ENCODE peak calls at places on chromosomes 7 and 10, in nine cellular contexts. Y is fibroblast of lung, Z is cardiac muscle cell, P is neural progenitor cell, F is IMR-90, I is uterus, W is gastrocnemius medialis, T is lower lobe of right lung, S is body of pancreas. L is an unnamed sample. For H3K4me1, the result is how much of the 10 kb centered on the place peaks cover.

GRCh38 chr10:97685395-97685958 is 1.6 kb downstream of the AVPI1 start:
- DNase-seq in Y (peak), Z (peak), P (peak), F (peak), I (no peak), W (no peak), T (no peak), S (no peak), L (no peak)

GRCh38 chr7:6654842-6655610 is 17.9 kb downstream of the ZNF316 start:
- DNase-seq in Y (no peak), Z (no peak), P (no peak), F (no peak), I (no peak), W (no peak), T (no peak), S (no peak), L (no peak)

GRCh38 chr10:118264838-118265470 is 77.2 kb downstream of the FAM204A start:
- DNase-seq in Y (no peak), Z (no peak), P (no peak), F (no peak), I (no peak), W (no peak), T (no peak), S (no peak), L (no peak)

GRCh38 chr7:6512892-6513291 is 38.4 kb downstream of the GRID2IP start:
- DNase-seq in Y (no peak), Z (no peak), P (no peak), F (no peak), I (no peak), W (no peak), T (no peak), S (no peak), L (no peak)

GRCh38 chr10:9824546-9825164 is 1193.0 kb upstream of the CELF2 start:
- DNase-seq in Y (no peak), Z (no peak), P (peak), F (no peak), I (no peak), W (no peak), T (no peak), S (peak), L (no peak)

GRCh38 chr7:24587853-24588252 is 14.6 kb downstream of the PALS2 start:
- DNase-seq in Y (peak), Z (no peak), P (peak), F (no peak), I (no peak), W (no peak), T (no peak), S (no peak), L (no peak)

GRCh38 chr10:84549368-84549767 is 221.0 kb downstream of the CCSER2 start:
- DNase-seq in Y (no peak), Z (no peak), P (no peak), F (no peak), I (no peak), W (no peak), T (no peak), S (no peak), L (no peak)

GRCh38 chr7:86750124-86750523 is 106.4 kb downstream of the GRM3 start:
- DNase-seq in Y (no peak), Z (no peak), P (no peak), F (no peak), I (no peak), W (no peak), T (no peak), S (no peak), L (no peak)

GRCh38 chr7:158374586-158374985 is 213.0 kb downstream of the PTPRN2 start:
- DNase-seq in Y (no peak), Z (peak), P (no peak), F (no peak), I (no peak), W (no peak), T (no peak), S (no peak), L (no peak)

GRCh38 chr7:131007439-131008330 is 273.7 kb upstream of the KLF14 start:
- DNase-seq in Y (peak), Z (peak), P (peak), F (peak), I (peak), W (no peak), T (peak), S (peak), L (peak)
- H3K4me1 ChIP-seq in Y (under half), Z (under half), P (under half), F (under half), I (under half), W (half or more), T (half or more), S (under half), L (half or more)

GRCh38 chr10:93422121-93422520 is 60.0 kb downstream of the MYOF start:
- DNase-seq in Y (no peak), Z (no peak), P (no peak), F (peak), I (no peak), W (no peak), T (no peak), S (no peak), L (no peak)

GRCh38 chr10:93420091-93420490 is 62.0 kb downstream of the MYOF start:
- DNase-seq in Y (peak), Z (no peak), P (peak), F (peak), I (peak), W (no peak), T (no peak), S (no peak), L (no peak)

GRCh38 chr10:93421426-93421825 is 60.7 kb downstream of the MYOF start:
- DNase-seq in Y (no peak), Z (no peak), P (no peak), F (no peak), I (no peak), W (no peak), T (no peak), S (no peak), L (no peak)

GRCh38 chr10:93431361-93431760 is 50.8 kb downstream of the MYOF start:
- DNase-seq in Y (no peak), Z (no peak), P (no peak), F (no peak), I (no peak), W (no peak), T (no peak), S (no peak), L (no peak)

DNA sequence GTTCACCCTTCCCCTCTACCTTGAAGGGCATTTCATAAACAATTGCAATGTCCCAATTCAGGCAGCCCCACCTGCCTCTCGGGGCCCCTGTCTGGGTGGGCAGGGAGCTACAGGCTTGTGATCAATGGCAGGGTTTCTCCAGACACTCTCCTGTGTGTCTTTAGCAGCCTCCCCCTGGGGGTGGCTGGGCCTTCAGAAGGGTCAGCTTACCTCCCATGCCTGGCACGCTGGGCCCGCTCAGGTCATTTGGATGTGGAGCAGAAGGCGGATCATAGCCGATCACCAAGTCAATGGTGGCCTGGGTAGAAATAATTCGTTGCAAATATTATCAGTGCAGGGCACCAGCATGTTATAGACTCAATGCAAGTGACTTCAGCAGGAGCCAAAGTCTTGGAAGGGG is 56.3 kb downstream of the MYOF start:
- DNase-seq in Y (no peak), Z (no peak), P (no peak), F (no peak), I (no peak), W (no peak), T (no peak), S (no peak), L (no peak)
- H3K27ac ChIP-seq in Y (no peak), Z (no peak), P (no peak), F (no peak), I (peak), W (no peak), T (no peak), S (no peak), L (no peak)

DNA sequence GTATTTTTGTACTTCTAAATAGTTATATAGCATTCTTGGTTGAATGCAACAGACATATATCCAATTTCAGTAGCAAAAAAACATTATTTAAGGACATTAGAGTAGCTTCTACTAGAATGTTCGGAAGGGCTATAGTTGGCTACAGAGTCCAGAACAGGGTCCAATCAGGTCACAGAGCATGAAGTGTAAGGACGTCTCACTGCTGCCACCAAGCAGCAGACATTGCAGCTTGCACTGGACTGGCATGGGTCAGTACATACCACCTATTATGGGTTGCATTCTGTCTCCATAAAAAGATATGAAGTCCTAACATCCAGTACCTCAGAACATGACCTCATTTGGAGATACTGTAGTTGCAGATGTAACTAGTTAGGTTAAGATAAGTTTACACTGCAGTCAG is 87.3 kb downstream of the LHFPL3 start:
- DNase-seq in Y (no peak), Z (no peak), P (no peak), F (no peak), I (no peak), W (no peak), T (no peak), S (no peak), L (no peak)
- TF ChIP-seq CTCF in Y (no peak), Z (no peak), P (no peak), F (no peak), I (no peak), W (no peak), T (no peak), S (no peak), L (no peak)

DNA sequence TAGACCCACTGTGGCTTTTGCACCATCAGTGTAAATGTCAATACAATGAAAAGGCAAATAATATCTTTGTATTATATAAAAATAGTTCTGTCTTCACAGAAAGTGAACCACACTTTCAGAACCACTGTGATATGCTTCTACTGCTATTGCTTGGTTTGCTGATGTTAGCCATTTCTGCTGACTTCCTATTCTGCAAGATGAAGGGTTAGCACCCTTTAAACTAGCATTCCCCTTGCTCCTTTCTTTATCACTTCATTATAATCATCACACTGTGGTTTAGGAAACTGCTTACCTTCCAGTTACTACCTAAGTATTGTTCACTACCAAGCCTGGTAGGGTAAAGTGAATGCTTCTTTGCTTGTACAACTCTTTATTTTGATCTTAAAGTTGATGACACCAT is 29.2 kb downstream of the MYPN start:
- DNase-seq in Y (no peak), Z (no peak), P (no peak), F (no peak), I (no peak), W (no peak), T (no peak), S (no peak), L (no peak)
- H3K4me1 ChIP-seq in Y (under half), Z (under half), P (under half), F (under half), I (under half), W (half or more), T (under half), S (under half), L (half or more)

GRCh38 chr7:23167691-23168090 is 14.2 kb upstream of the NUP42 start:
- DNase-seq in Y (no peak), Z (no peak), P (no peak), F (no peak), I (no peak), W (no peak), T (no peak), S (no peak), L (no peak)
- H3K27ac ChIP-seq in Y (no peak), Z (no peak), P (no peak), F (no peak), I (no peak), W (no peak), T (no peak), S (no peak), L (peak)

GRCh38 chr7:149662591-149663095 is 110.7 kb downstream of the ZNF467 start:
- DNase-seq in Y (peak), Z (peak), P (peak), F (peak), I (no peak), W (peak), T (peak), S (peak), L (peak)
- TF ChIP-seq CTCF in Y (peak), Z (peak), P (peak), F (peak), I (no peak), W (peak), T (peak), S (no peak), L (peak)

GRCh38 chr10:73873163-73873842 is 1.1 kb downstream of the CAMK2G start:
- DNase-seq in Y (no peak), Z (no peak), P (peak), F (no peak), I (no peak), W (no peak), T (no peak), S (no peak), L (no peak)
- H3K4me1 ChIP-seq in Y (under half), Z (under half), P (under half), F (under half), I (under half), W (half or more), T (half or more), S (under half), L (under half)

DNA sequence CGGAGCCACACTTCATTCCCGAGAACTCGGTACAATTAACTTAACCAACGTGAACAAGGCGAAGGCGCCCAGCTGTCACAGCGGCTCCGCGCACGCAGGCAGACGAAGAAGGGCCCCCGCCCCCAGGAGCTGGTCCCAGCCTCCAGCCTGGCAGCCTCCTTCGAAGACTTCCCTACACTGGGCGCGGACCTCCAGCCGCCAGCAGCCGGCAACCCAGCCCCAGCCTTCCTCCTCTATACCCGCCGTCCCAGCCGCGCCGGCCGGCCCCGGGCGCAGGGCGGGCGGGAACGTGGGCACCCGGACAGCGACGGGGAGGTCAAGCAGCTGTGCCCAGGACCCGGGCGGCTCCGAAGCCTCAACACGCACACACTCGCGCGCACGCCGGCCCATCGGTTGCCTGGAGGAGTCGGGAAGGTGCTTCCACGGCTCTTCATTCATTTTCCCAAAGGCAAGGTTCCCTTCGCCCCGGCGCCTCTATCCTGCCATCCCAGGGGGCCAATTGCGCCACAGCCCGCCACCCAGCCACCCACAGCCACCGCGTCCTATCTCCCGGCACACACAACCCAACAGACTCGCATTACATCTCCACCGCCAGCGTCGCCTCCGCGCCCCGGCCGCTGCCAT is 1.6 kb downstream of the CHST15 start:
- DNase-seq in Y (peak), Z (peak), P (peak), F (no peak), I (peak), W (peak), T (peak), S (peak), L (peak)
- H3K27ac ChIP-seq in Y (no peak), Z (no peak), P (no peak), F (no peak), I (peak), W (peak), T (peak), S (no peak), L (no peak)

GRCh38 chr10:69742928-69743602 is 58.6 kb upstream of the COL13A1 start:
- DNase-seq in Y (peak), Z (peak), P (peak), F (peak), I (no peak), W (no peak), T (no peak), S (peak), L (no peak)
- TF ChIP-seq CTCF in Y (peak), Z (peak), P (peak), F (peak), I (no peak), W (no peak), T (peak), S (no peak), L (peak)

DNA sequence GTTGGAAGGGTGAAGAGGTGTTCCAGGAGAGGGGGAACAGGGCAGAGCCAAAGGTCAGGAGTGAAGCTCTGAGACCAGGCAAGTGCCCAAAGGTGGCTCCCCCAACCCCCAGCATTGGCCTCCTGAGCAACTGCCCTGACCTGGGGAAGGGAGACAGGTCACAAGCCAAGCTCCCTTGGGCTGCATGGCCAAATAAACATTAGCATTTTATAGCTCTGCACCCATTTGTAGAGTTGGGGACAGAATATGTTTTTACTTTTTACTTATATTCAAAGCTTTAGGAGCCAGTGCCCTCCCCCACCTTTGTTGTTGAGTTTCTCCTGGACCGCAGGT is 4.0 kb downstream of the UNC5B start:
- DNase-seq in Y (no peak), Z (no peak), P (no peak), F (no peak), I (no peak), W (no peak), T (no peak), S (no peak), L (no peak)
- H3K4me1 ChIP-seq in Y (under half), Z (half or more), P (under half), F (under half), I (under half), W (under half), T (half or more), S (half or more), L (half or more)